ENCODE peak calls at places on chromosome 10, in seven cellular contexts. C is IMR-90, S is adrenal gland, N is gastrocnemius medialis, O is body of pancreas, E is A549, D is lower leg skin. B is an unnamed sample.
A peak's percentile ranks its signal among the peaks of the same experiment; 100 is the strongest.

GRCh38 chr10:65891073-65891981 is 1034.5 kb upstream of the LRRTM3 start:
- DNase-seq in C (no peak), S (no peak), N (no peak), O (no peak), E (peak; percentile 74), D (no peak), B (peak; percentile 8)

GRCh38 chr10:58998924-58999713 is 177.3 kb upstream of the PHYHIPL start:
- DNase-seq in C (no peak), S (no peak), N (peak; percentile 81), O (peak; percentile 41), E (no peak), D (peak; percentile 59), B (no peak)

GRCh38 chr10:132548869-132549268 is 11.3 kb downstream of the INPP5A start:
- DNase-seq in C (no peak), S (no peak), N (no peak), O (no peak), E (no peak), D (no peak), B (no peak)

GRCh38 chr10:54983255-54983654 is 182.2 kb upstream of the PCDH15 start:
- DNase-seq in C (no peak), S (no peak), N (no peak), O (no peak), E (no peak), D (no peak), B (no peak)

GRCh38 chr10:67666416-67667043 is 29.5 kb downstream of the CTNNA3 start:
- DNase-seq in C (peak; percentile 30), S (no peak), N (no peak), O (no peak), E (peak; percentile 72), D (no peak), B (no peak)

GRCh38 chr10:62394556-62395018 is 20.4 kb downstream of the ZNF365 start:
- DNase-seq in C (no peak), S (no peak), N (no peak), O (no peak), E (no peak), D (no peak), B (no peak)

GRCh38 chr10:130048081-130048480 is 62.5 kb downstream of the C10orf143 start:
- DNase-seq in C (no peak), S (no peak), N (no peak), O (no peak), E (no peak), D (no peak), B (no peak)

GRCh38 chr10:48470893-48471805 is 133.7 kb downstream of the ARHGAP22 start:
- DNase-seq in C (peak; percentile 68), S (no peak), N (no peak), O (no peak), E (no peak), D (no peak), B (peak; percentile 42)

GRCh38 chr10:118080817-118081216 is 34.1 kb upstream of the RAB11FIP2 start:
- DNase-seq in C (no peak), S (no peak), N (no peak), O (no peak), E (no peak), D (no peak), B (no peak)

GRCh38 chr10:14282271-14282670 is 48.5 kb downstream of the FRMD4A start:
- DNase-seq in C (peak; percentile 44), S (no peak), N (no peak), O (no peak), E (peak; percentile 6), D (no peak), B (no peak)

GRCh38 chr10:99784025-99784730 is 1.7 kb downstream of the ABCC2 start:
- DNase-seq in C (peak; percentile 90), S (peak; percentile 17), N (no peak), O (no peak), E (peak; percentile 69), D (peak; percentile 22), B (no peak)

GRCh38 chr10:89481662-89482061 is 53.7 kb downstream of the SLC16A12 start:
- DNase-seq in C (peak; percentile 93), S (no peak), N (no peak), O (no peak), E (peak; percentile 65), D (no peak), B (peak; percentile 30)

GRCh38 chr10:108104697-108105096 is 940.2 kb upstream of the SORCS1 start:
- DNase-seq in C (no peak), S (no peak), N (no peak), O (no peak), E (no peak), D (no peak), B (no peak)

GRCh38 chr10:115572740-115573455 is 479.7 kb downstream of the ATRNL1 start:
- DNase-seq in C (no peak), S (no peak), N (no peak), O (no peak), E (peak; percentile 13), D (no peak), B (peak; percentile 2)

GRCh38 chr10:11611248-11612003 is at the start of gene USP6NL:
- DNase-seq in C (peak; percentile 74), S (peak; percentile 94), N (peak; percentile 76), O (peak; percentile 93), E (peak; percentile 83), D (peak; percentile 82), B (peak; percentile 82)

GRCh38 chr10:47354162-47354561 is 6.0 kb downstream of the RBP3 start:
- DNase-seq in C (peak; percentile 5), S (no peak), N (no peak), O (no peak), E (peak; percentile 45), D (no peak), B (no peak)

GRCh38 chr10:68981074-68981473 is 7.5 kb upstream of the KIFBP start:
- DNase-seq in C (no peak), S (no peak), N (no peak), O (no peak), E (peak; percentile 35), D (no peak), B (no peak)
- TF ChIP-seq POLR2A in C (no peak), S (no peak), N (no peak), O (no peak), E (no peak), D (no peak), B (no peak)

DNA sequence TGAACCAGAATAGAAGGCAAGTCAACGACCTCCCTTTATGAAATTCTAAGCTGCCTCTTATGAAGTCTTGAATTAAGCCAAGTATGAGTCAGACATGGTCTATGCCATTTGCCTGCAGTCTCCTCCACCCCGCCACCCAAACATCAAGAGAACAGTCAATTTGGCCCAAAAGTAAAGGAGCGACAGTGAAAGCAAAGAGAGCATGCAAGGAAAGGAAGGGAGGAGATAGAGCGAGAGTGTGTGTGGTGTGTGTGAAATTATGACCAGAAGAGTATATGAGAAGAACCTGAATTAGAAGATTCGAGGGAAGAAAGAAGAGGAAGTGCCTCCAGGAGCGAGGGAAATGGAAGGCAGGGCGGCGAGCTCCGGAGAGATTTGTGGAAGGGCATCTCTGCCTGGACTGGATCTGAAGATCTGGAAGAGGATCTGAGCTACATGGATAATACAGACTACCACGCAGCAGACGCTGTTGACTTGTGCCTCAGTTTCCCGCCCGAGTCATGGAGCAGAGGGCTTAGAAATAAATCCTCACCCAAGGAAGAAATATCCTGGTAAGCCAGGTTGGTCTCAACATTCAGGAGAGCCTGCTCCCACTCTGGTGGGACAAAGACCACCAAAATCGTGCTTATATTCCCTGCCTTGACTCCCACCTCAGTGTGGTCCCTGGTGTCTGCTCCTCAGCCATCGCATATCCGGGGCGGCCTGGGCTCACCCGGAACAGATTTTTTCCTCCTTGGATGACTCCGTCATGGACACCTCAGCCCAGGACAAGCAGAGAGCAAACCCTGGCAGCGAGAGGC is 459 bp downstream of the ZDHHC6 start:
- DNase-seq in C (peak; percentile 23), S (no peak), N (no peak), O (no peak), E (no peak), D (no peak), B (no peak)
- TF ChIP-seq POLR2A in C (no peak), S (no peak), N (no peak), O (no peak), E (no peak), D (no peak), B (no peak)

DNA sequence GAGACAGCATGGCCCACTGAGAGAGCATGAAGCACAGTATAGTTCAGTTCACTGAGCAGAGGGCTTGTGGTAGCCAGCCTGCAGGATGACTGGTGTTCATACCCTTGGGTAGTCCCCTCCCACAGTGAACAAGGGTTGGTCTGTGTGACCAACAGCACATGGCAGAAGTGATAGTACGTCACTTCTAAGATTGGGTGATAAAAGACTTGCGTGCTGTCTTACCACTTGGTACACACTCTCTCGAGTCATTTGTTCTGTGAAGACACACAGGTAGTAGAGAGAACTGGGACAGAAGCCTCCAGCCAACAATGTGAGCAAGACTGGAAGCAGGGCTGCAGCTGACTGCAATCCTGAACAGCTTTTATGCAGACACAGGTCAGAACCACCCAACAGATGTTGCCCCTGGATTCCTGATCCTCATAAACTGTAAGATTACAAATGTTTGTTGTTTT is 14.6 kb downstream of the EPC1 start:
- DNase-seq in C (peak; percentile 25), S (no peak), N (peak; percentile 57), O (peak; percentile 38), E (peak; percentile 27), D (no peak), B (no peak)
- TF ChIP-seq POLR2A in C (no peak), S (no peak), N (peak; percentile 71), O (peak; percentile 60), E (no peak), D (no peak), B (no peak)

GRCh38 chr10:18423058-18423637 is 228.2 kb downstream of the NSUN6 start:
- DNase-seq in C (no peak), S (no peak), N (no peak), O (no peak), E (no peak), D (no peak), B (no peak)

GRCh38 chr10:18421726-18422293 is 229.6 kb downstream of the NSUN6 start:
- DNase-seq in C (peak; percentile 74), S (no peak), N (no peak), O (no peak), E (no peak), D (no peak), B (no peak)

GRCh38 chr10:18417950-18418527 is 233.3 kb downstream of the NSUN6 start:
- DNase-seq in C (no peak), S (no peak), N (no peak), O (no peak), E (no peak), D (no peak), B (no peak)

GRCh38 chr10:18418579-18419210 is 232.7 kb downstream of the NSUN6 start:
- DNase-seq in C (peak; percentile 82), S (no peak), N (no peak), O (no peak), E (no peak), D (no peak), B (no peak)

GRCh38 chr10:18419945-18420344 is 231.4 kb downstream of the NSUN6 start:
- DNase-seq in C (no peak), S (no peak), N (no peak), O (no peak), E (no peak), D (no peak), B (no peak)
- TF ChIP-seq POLR2A in C (no peak), S (no peak), N (no peak), O (no peak), E (no peak), D (no peak), B (no peak)

GRCh38 chr10:27252267-27253000 is 11.8 kb upstream of the ACBD5 start:
- DNase-seq in C (peak; percentile 27), S (peak; percentile 79), N (peak; percentile 51), O (peak; percentile 76), E (peak; percentile 65), D (peak; percentile 35), B (no peak)
- TF ChIP-seq POLR2A in C (no peak), S (peak; percentile 57), N (no peak), O (peak; percentile 67), E (peak; percentile 56), D (no peak), B (no peak)

GRCh38 chr10:29250066-29250465 is 38.8 kb upstream of the LYZL1 start:
- DNase-seq in C (no peak), S (no peak), N (no peak), O (no peak), E (no peak), D (no peak), B (no peak)
- TF ChIP-seq POLR2A in C (no peak), S (no peak), N (no peak), O (no peak), E (no peak), D (no peak), B (no peak)